ENCODE peak calls at places on chromosome 15, in six cellular contexts. One of them, this sample, is unnamed.

GRCh38 chr15:99928429-99928981 is 195.3 kb upstream of the LYSMD4 start:
- DNase-seq in PC-9: peak
- DNase-seq in HCT116: peak
- DNase-seq in AG09309: peak
- DNase-seq in neural progenitor cell: peak
- DNase-seq in GM13977: peak
- DNase-seq in this sample: no peak

GRCh38 chr15:83283813-83284562 is 476 bp downstream of the BNC1 start:
- DNase-seq in AG09309: no peak
- DNase-seq in neural progenitor cell: peak
- DNase-seq in PC-9: no peak
- DNase-seq in HCT116: no peak
- DNase-seq in GM13977: peak
- DNase-seq in this sample: no peak

GRCh38 chr15:38996111-38996541 is 431.5 kb upstream of the RASGRP1 start:
- DNase-seq in neural progenitor cell: no peak
- DNase-seq in PC-9: no peak
- DNase-seq in GM13977: no peak
- DNase-seq in AG09309: peak
- DNase-seq in HCT116: no peak
- DNase-seq in this sample: peak

GRCh38 chr15:78046796-78047341 is 30.6 kb downstream of the TBC1D2B start:
- DNase-seq in AG09309: no peak
- DNase-seq in PC-9: no peak
- DNase-seq in GM13977: no peak
- DNase-seq in HCT116: no peak
- DNase-seq in neural progenitor cell: no peak
- DNase-seq in this sample: no peak

GRCh38 chr15:74958908-74959642 is 2.5 kb upstream of the RPP25 start:
- DNase-seq in HCT116: no peak
- DNase-seq in neural progenitor cell: peak
- DNase-seq in GM13977: peak
- DNase-seq in PC-9: no peak
- DNase-seq in AG09309: no peak
- DNase-seq in this sample: no peak

GRCh38 chr15:58951388-58952060 is 18.0 kb upstream of the SLTM start:
- DNase-seq in PC-9: peak
- DNase-seq in HCT116: peak
- DNase-seq in GM13977: no peak
- DNase-seq in neural progenitor cell: no peak
- DNase-seq in AG09309: peak
- DNase-seq in this sample: no peak

GRCh38 chr15:40941528-40942336 is 11.5 kb upstream of the CHAC1 start:
- DNase-seq in GM13977: peak
- DNase-seq in neural progenitor cell: peak
- DNase-seq in PC-9: peak
- DNase-seq in HCT116: no peak
- DNase-seq in AG09309: no peak
- DNase-seq in this sample: no peak

GRCh38 chr15:90871716-90872480 is 3.5 kb downstream of the FURIN start:
- DNase-seq in HCT116: no peak
- DNase-seq in AG09309: no peak
- DNase-seq in PC-9: no peak
- DNase-seq in neural progenitor cell: peak
- DNase-seq in GM13977: peak
- DNase-seq in this sample: no peak

This sample was measured in non-pigmented ciliary epithelial cell.